ENCODE peak calls at places on chromosomes 2 and 18, in four cellular contexts. R, C, D and L are unnamed samples.

GRCh38 chr2:46991985-46992384 is 76.4 kb upstream of the MCFD2 start:
- DNase-seq in R (no peak), C (no peak), D (no peak), L (no peak)

GRCh38 chr2:42366411-42366810 is 5.4 kb upstream of the COX7A2L start:
- DNase-seq in R (no peak), C (no peak), D (no peak), L (no peak)

GRCh38 chr2:36512705-36513104 is 85.3 kb downstream of the FEZ2 start:
- DNase-seq in R (no peak), C (no peak), D (no peak), L (no peak)

GRCh38 chr18:13566941-13567762 is 159.2 kb downstream of the FAM210A start:
- DNase-seq in R (no peak), C (peak; percentile 47), D (no peak), L (peak; percentile 55)

GRCh38 chr2:227876536-227876882 is 5.1 kb downstream of the DAW1 start:
- DNase-seq in R (peak; percentile 28), C (no peak), D (no peak), L (no peak)

GRCh38 chr2:237440819-237441281 is 26.9 kb upstream of the COL6A3 start:
- DNase-seq in R (peak; percentile 40), C (no peak), D (no peak), L (no peak)

GRCh38 chr2:166539340-166540162 is 45.5 kb upstream of the SCN7A start:
- DNase-seq in R (peak; percentile 84), C (no peak), D (peak; percentile 71), L (peak; percentile 32)

GRCh38 chr2:94986392-94986963 is 39.0 kb upstream of the MAL start:
- DNase-seq in R (peak; percentile 70), C (peak; percentile 34), D (peak; percentile 52), L (peak; percentile 75)

GRCh38 chr18:37403100-37403781 is 162.4 kb downstream of the CELF4 start:
- DNase-seq in R (peak; percentile 86), C (no peak), D (no peak), L (peak; percentile 33)

GRCh38 chr2:171136024-171136423 is 24.7 kb downstream of the TLK1 start:
- DNase-seq in R (no peak), C (no peak), D (no peak), L (no peak)

GRCh38 chr2:231068525-231069222 is 12.0 kb downstream of the PSMD1 start:
- DNase-seq in R (peak; percentile 78), C (no peak), D (peak; percentile 72), L (peak; percentile 63)

GRCh38 chr2:137806102-137806805 is 158.0 kb upstream of the HNMT start:
- DNase-seq in R (no peak), C (no peak), D (no peak), L (no peak)

GRCh38 chr18:31631526-31631925 is 39.8 kb downstream of the TTR start:
- DNase-seq in R (no peak), C (no peak), D (peak; percentile 67), L (no peak)

GRCh38 chr2:216350214-216350789 is 22.0 kb downstream of the MARCHF4 start:
- DNase-seq in R (peak; percentile 81), C (no peak), D (peak; percentile 30), L (no peak)

GRCh38 chr2:2848621-2849443 is 517.8 kb upstream of the MYT1L start:
- DNase-seq in R (no peak), C (no peak), D (no peak), L (no peak)

GRCh38 chr2:205698556-205699282 is 16.4 kb downstream of the NRP2 start:
- DNase-seq in R (peak; percentile 77), C (no peak), D (no peak), L (no peak)
- H3K4me1 ChIP-seq in R (peaks cover 55% of the 10 kb centered on the region), C (peaks cover 13% of the 10 kb centered on the region), D (peaks cover 53% of the 10 kb centered on the region), L (peaks cover 72% of the 10 kb centered on the region)

GRCh38 chr2:160596431-160596830 is 102.8 kb upstream of the RBMS1 start:
- DNase-seq in R (no peak), C (no peak), D (no peak), L (no peak)
- H3K4me3 ChIP-seq in R (no peak overlapping the region), C (no peak overlapping the region), D (no peak overlapping the region), L (no peak overlapping the region)

DNA sequence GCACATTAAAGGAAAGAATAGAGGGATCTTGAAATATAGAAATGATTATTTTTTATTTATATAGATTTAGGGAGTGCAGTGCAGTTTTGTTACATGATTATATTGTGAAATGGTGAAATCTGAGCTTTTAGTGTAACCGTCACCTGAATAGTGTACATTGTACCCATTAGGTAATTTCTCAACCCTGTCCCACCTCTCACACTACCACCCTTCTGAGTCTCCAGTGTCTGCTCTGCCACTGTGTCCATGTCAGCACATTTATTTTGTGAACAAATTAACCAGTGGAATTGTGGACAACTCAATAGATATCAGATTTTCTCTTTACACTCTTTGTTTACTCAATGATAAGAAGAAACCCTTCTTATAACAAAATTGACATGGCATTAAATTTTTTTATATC is 24.2 kb downstream of the APLF start:
- DNase-seq in R (no peak), C (no peak), D (no peak), L (no peak)
- TF ChIP-seq POLR2A in R (no peak), C (no peak), D (no peak), L (no peak)

DNA sequence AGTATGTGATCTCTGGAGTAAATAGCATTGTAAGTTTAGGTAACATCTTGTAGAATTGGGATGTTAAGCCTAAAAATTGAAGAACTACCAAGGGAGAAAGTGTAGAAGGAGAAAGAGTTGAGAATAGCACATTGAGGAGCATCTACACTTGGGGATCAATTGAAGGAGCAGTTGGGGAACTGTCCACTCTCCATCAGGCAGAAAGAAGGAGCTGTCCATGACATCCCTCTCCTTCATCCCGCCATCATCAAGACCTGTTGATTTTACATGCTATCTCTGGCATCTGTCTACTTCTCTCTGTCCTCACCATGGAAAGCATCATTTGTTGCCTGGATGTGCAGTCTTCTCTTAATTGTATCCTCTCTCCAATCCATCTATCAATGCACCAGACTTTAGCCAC is 87.8 kb downstream of the CCDC141 start:
- DNase-seq in R (no peak), C (no peak), D (no peak), L (no peak)
- H3K4me1 ChIP-seq in R (no peaks in the 10 kb centered on the region), C (no peaks in the 10 kb centered on the region), D (no peaks in the 10 kb centered on the region), L (no peaks in the 10 kb centered on the region)